ENCODE peak calls at places on chromosomes 16 and 17, in nine cellular contexts. G is SJCRH30, R is WERI-Rb-1, E is left lung, S is neural progenitor cell, K is H1, O is OCI-LY7, Q is HL-60, A is PC-3. D is an unnamed sample.

GRCh38 chr17:43967251-43967875 is 13.6 kb upstream of the PYY start:
- DNase-seq in Q (no peak), A (no peak), O (no peak), K (no peak), E (peak), G (no peak), S (no peak), R (no peak), D (no peak)

GRCh38 chr16:3889059-3889458 is 8.5 kb upstream of the CREBBP start:
- DNase-seq in E (no peak), Q (no peak), R (no peak), G (no peak), A (no peak), S (no peak), K (no peak), O (no peak), D (no peak)

GRCh38 chr17:14310101-14310500 is 9.2 kb downstream of the HS3ST3B1 start:
- DNase-seq in O (no peak), A (no peak), E (no peak), R (peak), S (peak), Q (no peak), G (no peak), K (no peak), D (no peak)

GRCh38 chr17:53607475-53607874 is 215.3 kb upstream of the KIF2B start:
- DNase-seq in A (no peak), E (no peak), G (no peak), S (peak), R (no peak), O (no peak), Q (no peak), K (peak), D (no peak)

GRCh38 chr16:53816211-53816610 is 112.3 kb downstream of the FTO start:
- DNase-seq in A (no peak), G (no peak), Q (no peak), E (no peak), R (no peak), S (no peak), K (no peak), O (no peak), D (no peak)

GRCh38 chr17:82246040-82246364 is 17.2 kb downstream of the SLC16A3 start:
- DNase-seq in S (no peak), E (peak), Q (no peak), O (no peak), A (no peak), G (no peak), R (no peak), K (no peak), D (no peak)

GRCh38 chr17:82767041-82767754 is 15.3 kb downstream of the TBCD start:
- DNase-seq in R (peak), E (no peak), A (peak), K (peak), S (peak), Q (no peak), O (peak), G (peak), D (peak)

GRCh38 chr17:36918260-36918691 is 19.0 kb upstream of the LHX1 start:
- DNase-seq in K (no peak), G (no peak), S (peak), R (no peak), E (no peak), O (no peak), A (no peak), Q (no peak), D (no peak)

GRCh38 chr17:79078476-79079190 is 4.0 kb downstream of the ENGASE start:
- DNase-seq in Q (no peak), E (no peak), R (no peak), O (no peak), G (peak), S (no peak), A (no peak), K (no peak), D (no peak)

GRCh38 chr16:16867994-16868393 is 489.1 kb downstream of the NPIPA7 start:
- DNase-seq in E (no peak), Q (no peak), K (peak), R (no peak), S (peak), A (no peak), O (no peak), G (no peak), D (no peak)

GRCh38 chr17:61399131-61400057 is at the start of gene TBX2:
- DNase-seq in O (no peak), S (peak), Q (no peak), G (peak), K (peak), E (peak), R (peak), A (peak), D (no peak)

GRCh38 chr16:50266337-50267091 is at the start of gene ADCY7:
- DNase-seq in K (no peak), A (no peak), S (peak), R (peak), O (peak), Q (no peak), E (peak), G (peak), D (peak)

GRCh38 chr16:1543085-1543896 is 9.8 kb downstream of the TMEM204 start:
- DNase-seq in A (peak), G (peak), Q (peak), K (no peak), E (peak), O (peak), S (peak), R (peak), D (no peak)

GRCh38 chr16:30122621-30123160 is 329 bp downstream of the MAPK3 start:
- DNase-seq in A (no peak), S (peak), O (peak), Q (no peak), G (peak), K (no peak), E (no peak), R (no peak), D (no peak)

GRCh38 chr16:87457051-87457611 is 35.7 kb downstream of the ZCCHC14 start:
- DNase-seq in G (no peak), R (no peak), O (no peak), Q (no peak), A (peak), S (no peak), E (no peak), K (no peak), D (no peak)

GRCh38 chr16:66135376-66135775 is 231.1 kb upstream of the CDH5 start:
- DNase-seq in A (no peak), R (no peak), S (no peak), O (no peak), E (no peak), G (no peak), K (no peak), Q (no peak), D (no peak)

GRCh38 chr17:48351916-48352332 is 78.1 kb downstream of the SKAP1 start:
- DNase-seq in R (no peak), E (no peak), Q (no peak), A (peak), K (no peak), S (peak), O (peak), G (no peak), D (peak)

GRCh38 chr16:70577256-70577698 is 53.7 kb downstream of the SF3B3 start:
- DNase-seq in K (peak), Q (no peak), E (no peak), G (no peak), O (no peak), R (no peak), S (no peak), A (peak), D (no peak)

GRCh38 chr16:69703638-69704037 is 22.7 kb downstream of the NQO1 start:
- DNase-seq in G (no peak), R (no peak), O (no peak), K (no peak), E (no peak), Q (no peak), A (no peak), S (no peak), D (no peak)

GRCh38 chr16:72467157-72467759 is 295.3 kb upstream of the PMFBP1 start:
- DNase-seq in Q (peak), A (peak), S (peak), O (peak), K (no peak), E (no peak), G (no peak), R (peak), D (no peak)

GRCh38 chr17:9200197-9200662 is 178.9 kb downstream of the NTN1 start:
- DNase-seq in G (peak), Q (no peak), S (peak), K (no peak), A (no peak), E (peak), R (peak), O (no peak), D (no peak)

GRCh38 chr17:82931696-82932060 is 91.9 kb upstream of the ZNF750 start:
- DNase-seq in Q (no peak), O (no peak), R (no peak), E (no peak), S (no peak), A (peak), G (no peak), K (no peak), D (no peak)

GRCh38 chr16:49821614-49822282 is 34.2 kb downstream of the ZNF423 start:
- DNase-seq in K (no peak), S (peak), Q (no peak), E (peak), R (no peak), G (no peak), O (no peak), A (no peak), D (no peak)

GRCh38 chr16:4426021-4426684 is 485 bp downstream of the DNAJA3 start:
- DNase-seq in S (no peak), E (no peak), K (no peak), G (no peak), Q (no peak), O (peak), A (no peak), R (no peak), D (no peak)

GRCh38 chr16:3637371-3637923 is 17.0 kb upstream of the DNASE1 start:
- DNase-seq in O (peak), E (no peak), K (no peak), A (no peak), G (no peak), R (peak), S (no peak), Q (no peak), D (peak)

GRCh38 chr17:38442548-38442947 is 14.3 kb downstream of the ARHGAP23 start:
- DNase-seq in A (no peak), E (no peak), G (no peak), K (no peak), S (no peak), Q (no peak), O (no peak), R (no peak), D (no peak)

GRCh38 chr17:72613411-72614292 is 478.8 kb downstream of the SLC39A11 start:
- DNase-seq in G (no peak), R (no peak), K (no peak), O (no peak), A (peak), S (no peak), Q (peak), E (no peak), D (no peak)

GRCh38 chr17:7428557-7428956 is at the start of gene SPEM3:
- DNase-seq in Q (no peak), A (no peak), S (no peak), R (no peak), E (no peak), O (no peak), K (no peak), G (no peak), D (no peak)

DNA sequence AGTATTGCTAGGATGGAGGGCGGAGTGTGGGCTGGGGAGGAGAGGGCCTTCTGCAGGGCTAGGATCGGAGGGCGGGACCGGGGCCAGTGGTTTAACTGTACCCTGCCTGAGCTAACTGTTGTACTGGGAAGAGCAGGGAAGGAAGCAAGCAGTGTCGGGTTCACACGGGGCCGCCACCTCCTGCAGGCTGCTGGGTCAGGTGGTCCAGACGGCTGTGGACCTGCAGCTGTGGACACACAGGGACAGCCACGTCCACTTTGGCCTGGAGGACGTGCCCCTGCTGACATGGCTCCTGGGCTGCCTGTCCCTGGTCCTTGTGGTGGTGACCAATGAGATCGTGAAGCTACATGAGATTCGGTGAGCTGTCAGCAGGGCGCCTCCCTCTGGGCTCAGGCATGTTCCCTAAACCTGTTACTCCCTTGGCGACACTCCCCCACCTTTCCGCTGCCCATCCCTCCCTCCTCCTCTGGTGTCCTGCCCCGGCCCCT is 16.6 kb downstream of the CASKIN2 start:
- DNase-seq in G (no peak), K (no peak), O (no peak), S (no peak), A (peak), Q (no peak), R (peak), E (no peak), D (no peak)
- H3K27ac ChIP-seq in G (no peak), K (no peak), O (no peak), S (no peak), A (no peak), Q (no peak), R (no peak), E (peak), D (no peak)

DNA sequence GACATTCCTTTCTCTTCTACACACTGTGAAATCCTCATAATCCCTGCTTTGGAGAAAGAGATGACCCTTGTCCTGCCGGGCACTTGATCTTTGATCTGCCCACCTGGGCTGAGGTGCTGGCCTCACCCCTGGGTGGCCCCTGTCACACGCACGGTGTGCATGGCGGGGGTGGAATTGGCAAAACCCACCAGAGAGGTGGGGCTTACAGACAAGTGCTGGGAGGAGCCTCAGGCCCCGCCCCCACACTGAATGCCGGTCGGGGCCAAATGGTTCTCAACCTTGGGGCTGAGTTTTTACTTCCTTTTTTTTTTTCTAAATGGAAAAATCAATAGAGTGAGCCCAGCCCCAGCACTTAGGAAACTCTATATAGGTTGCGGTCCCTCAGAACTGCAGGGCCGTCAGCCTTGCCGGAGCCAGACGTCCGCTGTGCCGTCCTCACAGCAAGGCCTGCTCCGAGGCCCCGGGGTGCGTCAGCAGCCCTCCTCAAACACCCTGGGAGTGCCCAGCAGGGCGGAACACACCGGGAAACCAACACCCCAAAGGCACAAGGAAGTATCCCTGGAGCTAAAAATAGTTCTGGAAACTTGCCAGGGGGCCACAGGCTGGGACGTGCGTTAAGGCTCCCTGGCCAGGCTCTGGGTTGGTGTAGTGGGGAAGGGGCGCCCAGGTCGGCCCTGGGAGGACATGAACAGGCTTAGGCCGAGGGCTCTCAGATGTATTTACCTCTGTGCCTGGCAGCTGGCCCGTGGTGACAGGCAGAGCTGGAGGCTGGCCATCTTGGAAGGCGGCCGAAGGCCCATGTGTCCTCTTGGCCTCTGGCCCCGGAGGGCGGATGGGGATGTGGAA is 11.0 kb downstream of the GPRC5C start:
- DNase-seq in R (no peak), A (peak), K (peak), E (peak), Q (peak), G (no peak), S (peak), O (peak), D (no peak)
- H3K27ac ChIP-seq in R (no peak), A (peak), K (no peak), E (peak), Q (peak), G (no peak), S (no peak), O (peak), D (no peak)

GRCh38 chr17:35789044-35789443 is 6.4 kb downstream of the MMP28 start:
- DNase-seq in A (no peak), E (no peak), K (no peak), Q (no peak), R (no peak), S (no peak), O (no peak), G (no peak), D (no peak)
- H3K27ac ChIP-seq in A (peak), E (peak), K (no peak), Q (no peak), R (no peak), S (no peak), O (no peak), G (no peak), D (peak)

GRCh38 chr16:12009922-12010321 is 33.4 kb downstream of the SNX29 start:
- DNase-seq in S (no peak), E (no peak), K (no peak), R (no peak), A (no peak), O (no peak), Q (no peak), G (no peak), D (no peak)

GRCh38 chr16:12011565-12011964 is 35.0 kb downstream of the SNX29 start:
- DNase-seq in E (no peak), Q (no peak), S (no peak), O (no peak), G (no peak), K (no peak), R (no peak), A (no peak), D (no peak)

GRCh38 chr16:12009462-12009861 is 32.9 kb downstream of the SNX29 start:
- DNase-seq in E (no peak), K (no peak), R (no peak), O (no peak), A (no peak), G (no peak), S (no peak), Q (no peak), D (peak)

GRCh38 chr16:12006637-12007036 is 30.1 kb downstream of the SNX29 start:
- DNase-seq in E (no peak), A (no peak), K (no peak), R (no peak), O (no peak), G (no peak), Q (no peak), S (no peak), D (no peak)

DNA sequence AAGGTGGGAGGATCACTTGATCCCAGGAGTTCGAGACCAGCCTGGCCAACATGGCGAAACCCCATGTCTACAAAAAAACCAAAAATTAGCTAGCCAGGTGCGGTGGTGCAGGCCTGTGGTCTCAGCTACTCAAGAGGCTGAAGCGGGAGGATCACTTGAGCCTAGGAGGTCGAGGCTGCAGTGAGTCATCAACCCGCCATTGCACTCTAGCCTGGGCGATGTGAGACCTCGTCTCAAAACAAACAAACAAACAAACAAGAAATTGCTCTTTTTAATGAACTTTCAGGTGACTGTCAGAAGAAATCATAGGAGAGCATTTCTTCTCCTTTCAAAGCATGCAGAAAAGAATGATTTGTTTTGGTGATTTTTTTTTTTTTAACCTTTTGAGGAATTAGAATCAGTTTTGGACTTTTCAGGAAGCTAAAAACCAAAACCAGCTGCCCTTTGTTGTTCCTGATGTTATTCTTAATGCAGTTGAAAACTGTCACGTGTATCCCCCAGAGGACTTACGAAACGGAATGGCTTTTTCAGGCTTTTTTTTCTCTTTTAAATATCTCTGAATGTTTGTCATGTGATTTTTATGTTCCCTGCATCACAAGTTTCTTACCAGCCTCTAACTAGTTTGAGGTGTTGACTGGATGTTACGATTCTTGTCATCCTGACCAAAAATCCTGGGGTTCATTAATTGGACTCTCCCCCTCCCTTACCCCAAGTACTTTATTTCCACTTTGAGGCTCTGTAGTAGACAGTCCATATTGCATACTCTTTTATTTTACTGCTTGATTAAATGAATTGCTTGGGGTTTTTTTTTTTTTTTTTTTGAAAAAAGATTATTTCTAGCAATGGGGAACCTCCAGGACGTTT is 34.1 kb downstream of the SNX29 start:
- DNase-seq in E (no peak), Q (no peak), G (no peak), S (no peak), R (no peak), K (no peak), A (no peak), O (peak), D (no peak)
- H3K27ac ChIP-seq in E (peak), Q (peak), G (no peak), S (no peak), R (no peak), K (no peak), A (no peak), O (no peak), D (no peak)

DNA sequence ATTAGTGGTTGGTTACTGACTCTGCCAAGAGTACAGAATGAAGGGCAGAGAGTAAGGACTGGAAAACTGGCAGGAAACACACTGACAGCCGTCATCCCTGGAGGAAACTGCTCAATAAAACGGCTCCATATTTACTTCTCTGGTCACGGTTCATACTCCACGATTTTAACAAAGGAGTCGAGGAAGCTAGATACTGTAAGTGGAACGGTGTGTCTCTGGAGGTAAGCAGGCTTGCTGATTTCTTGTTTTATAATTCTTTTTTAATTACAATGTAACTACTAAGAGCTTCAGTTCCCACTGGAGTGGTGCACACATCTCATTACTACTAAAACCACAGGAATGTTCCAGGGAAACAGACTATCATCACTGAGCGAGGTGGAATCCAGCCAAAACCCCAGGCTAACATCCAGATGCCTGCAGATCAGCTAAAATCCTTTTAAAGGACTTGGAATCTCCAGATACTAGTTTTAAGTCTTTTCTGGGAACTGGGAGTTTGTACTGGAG is 17.8 kb downstream of the SERPINF1 start:
- DNase-seq in R (no peak), O (no peak), K (no peak), E (no peak), Q (no peak), A (peak), G (peak), S (no peak), D (no peak)
- H3K27ac ChIP-seq in R (no peak), O (no peak), K (no peak), E (peak), Q (no peak), A (peak), G (peak), S (no peak), D (no peak)